ENCODE peak calls at places on chromosomes 3 and 15, in ten cellular contexts. I is Peyer's patch; F is cardiac fibroblast; L is right lobe of liver; W is fibroblast of mammary gland; B is AG04449; C is HFFc6; D is AG04450; K is endothelial cell; S is CD4-positive, alpha-beta T cell. Z is an unnamed sample.

GRCh38 chr3:37762286-37762685 is 99.4 kb upstream of the CTDSPL start:
- DNase-seq in W (no peak), K (no peak), B (no peak), S (no peak), L (no peak), F (no peak), D (no peak), I (no peak), C (no peak), Z (no peak)

GRCh38 chr15:91970142-91970541 is 116.6 kb downstream of the SLCO3A1 start:
- DNase-seq in D (peak; percentile 39), W (peak; percentile 64), S (no peak), I (no peak), B (no peak), K (no peak), L (no peak), F (peak; percentile 90), C (no peak), Z (no peak)

GRCh38 chr3:56754753-56755365 is 46.9 kb downstream of the ARHGEF3 start:
- DNase-seq in C (no peak), K (no peak), S (peak; percentile 24), I (no peak), F (no peak), W (no peak), B (no peak), D (no peak), L (peak; percentile 29), Z (no peak)

GRCh38 chr3:30629736-30630135 is 23.3 kb downstream of the TGFBR2 start:
- DNase-seq in I (no peak), C (no peak), L (no peak), B (no peak), K (no peak), F (no peak), D (no peak), W (no peak), S (no peak), Z (no peak)

GRCh38 chr3:187264946-187265345 is 26.6 kb downstream of the MASP1 start:
- DNase-seq in K (no peak), S (no peak), L (no peak), D (no peak), F (no peak), C (peak; percentile 78), I (no peak), W (peak; percentile 41), B (peak; percentile 40), Z (no peak)

GRCh38 chr3:72818915-72819314 is 29.3 kb downstream of the SHQ1 start:
- DNase-seq in C (peak; percentile 72), K (no peak), W (peak; percentile 97), B (no peak), L (no peak), S (no peak), F (peak; percentile 71), D (peak; percentile 75), I (no peak), Z (no peak)

GRCh38 chr3:160372780-160373179 is 26.2 kb downstream of the IFT80 start:
- DNase-seq in B (peak; percentile 42), I (no peak), S (no peak), C (peak; percentile 68), L (no peak), W (peak; percentile 78), F (peak; percentile 14), K (no peak), D (peak; percentile 44), Z (no peak)

GRCh38 chr3:78529601-78530000 is 1238.2 kb downstream of the ROBO1 start:
- DNase-seq in L (no peak), S (no peak), K (no peak), I (no peak), C (no peak), B (no peak), W (no peak), D (no peak), F (no peak), Z (no peak)

GRCh38 chr3:187713504-187713903 is 11.1 kb upstream of the RTP2 start:
- DNase-seq in S (no peak), D (no peak), C (peak; percentile 53), I (no peak), K (no peak), F (peak; percentile 46), L (no peak), B (no peak), W (peak; percentile 64), Z (no peak)

GRCh38 chr3:159928071-159928491 is 60.6 kb upstream of the IL12A start:
- DNase-seq in S (no peak), F (peak; percentile 26), I (no peak), K (no peak), C (peak; percentile 38), D (no peak), L (no peak), W (peak; percentile 44), B (no peak), Z (no peak)

GRCh38 chr15:77224352-77224751 is 153.4 kb upstream of the TSPAN3 start:
- DNase-seq in F (peak; percentile 16), K (no peak), I (no peak), C (no peak), S (no peak), L (no peak), B (no peak), W (no peak), D (no peak), Z (no peak)

GRCh38 chr15:88905576-88905975 is 7.6 kb downstream of the MFGE8 start:
- DNase-seq in S (no peak), L (no peak), C (no peak), F (no peak), I (no peak), W (no peak), D (no peak), K (no peak), B (no peak), Z (no peak)

GRCh38 chr3:100209948-100210776 is 50.6 kb upstream of the TBC1D23 start:
- DNase-seq in S (no peak), I (no peak), F (peak; percentile 14), C (peak; percentile 6), B (no peak), K (no peak), W (peak; percentile 40), D (no peak), L (no peak), Z (no peak)

GRCh38 chr3:16064660-16065414 is 109.6 kb upstream of the GALNT15 start:
- DNase-seq in B (peak; percentile 86), F (peak; percentile 97), I (no peak), D (peak; percentile 82), C (peak; percentile 83), L (peak; percentile 81), K (no peak), S (no peak), W (peak; percentile 97), Z (no peak)

GRCh38 chr3:74491874-74492273 is 122.6 kb downstream of the CNTN3 start:
- DNase-seq in F (no peak), I (no peak), W (peak; percentile 5), C (no peak), B (no peak), D (no peak), L (no peak), S (no peak), K (no peak), Z (no peak)

GRCh38 chr15:71366926-71367325 is 251.7 kb downstream of the THSD4 start:
- DNase-seq in D (no peak), W (peak; percentile 22), B (no peak), C (no peak), F (no peak), L (no peak), S (no peak), K (no peak), I (no peak), Z (no peak)

GRCh38 chr3:109224333-109224732 is 87.8 kb downstream of the C3orf85 start:
- DNase-seq in C (no peak), S (no peak), K (peak; percentile 7), F (no peak), D (no peak), I (peak; percentile 85), W (no peak), L (peak; percentile 74), B (no peak), Z (no peak)

GRCh38 chr3:123202451-123202850 is 708 bp downstream of the SEC22A start:
- DNase-seq in C (no peak), D (no peak), I (no peak), L (no peak), S (no peak), W (no peak), F (peak; percentile 1), B (no peak), K (peak; percentile 7), Z (peak; percentile 29)
- TF ChIP-seq CTCF in C (no peak), D (no peak), I (no peak), L (no peak), S (no peak), W (no peak), F (no peak), B (no peak), K (no peak), Z (no peak)

GRCh38 chr3:171865191-171865865 is 22.2 kb downstream of the TMEM212 start:
- DNase-seq in S (no peak), W (no peak), I (no peak), F (no peak), L (no peak), B (no peak), D (no peak), C (no peak), K (no peak), Z (no peak)

GRCh38 chr3:171863920-171864319 is 20.8 kb downstream of the TMEM212 start:
- DNase-seq in L (no peak), C (no peak), B (no peak), F (no peak), D (no peak), I (no peak), W (no peak), S (no peak), K (no peak), Z (no peak)

GRCh38 chr3:171871392-171872274 is 28.5 kb downstream of the TMEM212 start:
- DNase-seq in W (peak; percentile 30), S (no peak), D (no peak), L (no peak), K (no peak), I (no peak), F (no peak), C (no peak), B (no peak), Z (no peak)

GRCh38 chr3:171862993-171863521 is 19.9 kb downstream of the TMEM212 start:
- DNase-seq in F (peak; percentile 77), B (no peak), W (no peak), C (no peak), L (no peak), D (no peak), K (no peak), S (no peak), I (no peak), Z (no peak)

GRCh38 chr3:171867976-171868375 is 24.8 kb downstream of the TMEM212 start:
- DNase-seq in W (no peak), I (no peak), K (no peak), F (no peak), S (no peak), B (no peak), D (no peak), C (no peak), L (no peak), Z (no peak)
- TF ChIP-seq CTCF in W (peak; percentile 36), I (peak; percentile 10), K (peak; percentile 75), F (peak; percentile 25), S (no peak), B (no peak), D (peak; percentile 36), C (peak; percentile 76), L (peak; percentile 29), Z (peak; percentile 65)

GRCh38 chr3:122858373-122858772 is 63.5 kb downstream of the SLC49A4 start:
- DNase-seq in S (no peak), K (no peak), C (peak; percentile 30), L (no peak), I (no peak), F (peak; percentile 65), B (no peak), D (no peak), W (peak; percentile 52), Z (no peak)
- TF ChIP-seq CTCF in S (no peak), K (no peak), C (peak; percentile 70), L (peak; percentile 44), I (peak; percentile 27), F (peak; percentile 34), B (no peak), D (peak; percentile 38), W (peak; percentile 46), Z (peak; percentile 50)

GRCh38 chr15:74889882-74890768 is at the start of gene MPI:
- DNase-seq in K (peak; percentile 88), D (peak; percentile 30), B (no peak), W (peak; percentile 67), L (peak; percentile 89), F (peak; percentile 80), S (peak; percentile 78), C (peak; percentile 72), I (peak; percentile 87), Z (peak; percentile 94)
- TF ChIP-seq CTCF in K (no peak), D (no peak), B (no peak), W (no peak), L (no peak), F (no peak), S (no peak), C (no peak), I (peak; percentile 41), Z (peak; percentile 33)